ENCODE peak calls at places on chromosomes 13 and 19, in seven cellular contexts. One of them, this sample, is unnamed.

GRCh38 chr19:2050349-2050990 is 574 bp downstream of the MKNK2 start:
- DNase-seq in COR-L47: no peak
- DNase-seq in HTR-8/SVneo: no peak
- DNase-seq in ascending aorta: no peak
- DNase-seq in cardiac fibroblast: no peak
- DNase-seq in kidney tubule cell: no peak
- DNase-seq in EH: no peak
- DNase-seq in this sample: no peak

GRCh38 chr13:114131581-114132418 is 623 bp downstream of the RASA3 start:
- DNase-seq in COR-L47: no peak
- DNase-seq in HTR-8/SVneo: no peak
- DNase-seq in ascending aorta: no peak
- DNase-seq in cardiac fibroblast: peak
- DNase-seq in kidney tubule cell: peak
- DNase-seq in EH: peak
- DNase-seq in this sample: no peak

GRCh38 chr19:57559008-57559403 is 657 bp downstream of the ZNF550 start:
- DNase-seq in COR-L47: peak
- DNase-seq in HTR-8/SVneo: no peak
- DNase-seq in ascending aorta: no peak
- DNase-seq in cardiac fibroblast: peak
- DNase-seq in kidney tubule cell: peak
- DNase-seq in EH: peak
- DNase-seq in this sample: peak

GRCh38 chr13:101211261-101211660 is 205.0 kb downstream of the NALCN start:
- DNase-seq in COR-L47: no peak
- DNase-seq in HTR-8/SVneo: peak
- DNase-seq in ascending aorta: no peak
- DNase-seq in cardiac fibroblast: peak
- DNase-seq in kidney tubule cell: peak
- DNase-seq in EH: peak
- DNase-seq in this sample: no peak

GRCh38 chr19:48181505-48181904 is 11.0 kb downstream of the ZSWIM9 start:
- DNase-seq in COR-L47: no peak
- DNase-seq in HTR-8/SVneo: no peak
- DNase-seq in ascending aorta: no peak
- DNase-seq in cardiac fibroblast: no peak
- DNase-seq in kidney tubule cell: no peak
- DNase-seq in EH: no peak
- DNase-seq in this sample: no peak

GRCh38 chr19:44192127-44192526 is 20.2 kb upstream of the ZNF227 start:
- DNase-seq in COR-L47: no peak
- DNase-seq in HTR-8/SVneo: no peak
- DNase-seq in ascending aorta: no peak
- DNase-seq in cardiac fibroblast: no peak
- DNase-seq in kidney tubule cell: no peak
- DNase-seq in EH: no peak
- DNase-seq in this sample: no peak

GRCh38 chr19:3723883-3724282 is 15.7 kb downstream of the TJP3 start:
- DNase-seq in COR-L47: no peak
- DNase-seq in HTR-8/SVneo: no peak
- DNase-seq in ascending aorta: no peak
- DNase-seq in cardiac fibroblast: no peak
- DNase-seq in kidney tubule cell: no peak
- DNase-seq in EH: no peak
- DNase-seq in this sample: no peak

GRCh38 chr19:6209233-6209632 is 70.5 kb downstream of the MLLT1 start:
- DNase-seq in COR-L47: no peak
- DNase-seq in HTR-8/SVneo: no peak
- DNase-seq in ascending aorta: peak
- DNase-seq in cardiac fibroblast: no peak
- DNase-seq in kidney tubule cell: no peak
- DNase-seq in EH: no peak
- DNase-seq in this sample: no peak

GRCh38 chr19:8155318-8155717 is 5.9 kb upstream of the FBN3 start:
- DNase-seq in COR-L47: no peak
- DNase-seq in HTR-8/SVneo: no peak
- DNase-seq in ascending aorta: no peak
- DNase-seq in cardiac fibroblast: no peak
- DNase-seq in kidney tubule cell: no peak
- DNase-seq in EH: no peak
- DNase-seq in this sample: no peak

GRCh38 chr13:67147257-67148218 is 82.6 kb downstream of the PCDH9 start:
- DNase-seq in COR-L47: peak
- DNase-seq in HTR-8/SVneo: no peak
- DNase-seq in ascending aorta: no peak
- DNase-seq in cardiac fibroblast: peak
- DNase-seq in kidney tubule cell: peak
- DNase-seq in EH: peak
- DNase-seq in this sample: no peak

GRCh38 chr13:89891416-89891815 is 1456.1 kb upstream of the MIR17HG start:
- DNase-seq in COR-L47: no peak
- DNase-seq in HTR-8/SVneo: no peak
- DNase-seq in ascending aorta: no peak
- DNase-seq in cardiac fibroblast: no peak
- DNase-seq in kidney tubule cell: no peak
- DNase-seq in EH: no peak
- DNase-seq in this sample: no peak

This sample was measured in RCC 7860.